ENCODE peak calls at places on chromosome 9, in four cellular contexts. B is endothelial cell, N is PC-3, F is GM12864. H is an unnamed sample.

GRCh38 chr9:108217601-108218190 is 638.1 kb downstream of the ACTL7B start:
- DNase-seq in B (no peak), N (no peak), F (no peak), H (no peak)

GRCh38 chr9:89243296-89244061 is 64.9 kb upstream of the SHC3 start:
- DNase-seq in B (no peak), N (no peak), F (no peak), H (no peak)

GRCh38 chr9:135478858-135479468 is 619 bp upstream of the PPP1R26 start:
- DNase-seq in B (peak; percentile 37), N (peak; percentile 45), F (no peak), H (no peak)

GRCh38 chr9:133956520-133957076 is 35.5 kb downstream of the VAV2 start:
- DNase-seq in B (peak; percentile 45), N (no peak), F (no peak), H (no peak)

GRCh38 chr9:133763272-133764183 is 25.4 kb upstream of the SARDH start:
- DNase-seq in B (no peak), N (no peak), F (no peak), H (no peak)

GRCh38 chr9:3773661-3774060 is 247.9 kb upstream of the RFX3 start:
- DNase-seq in B (no peak), N (no peak), F (no peak), H (no peak)

GRCh38 chr9:109894921-109895758 is 115.1 kb downstream of the PALM2AKAP2 start:
- DNase-seq in B (no peak), N (peak; percentile 12), F (no peak), H (peak; percentile 33)

GRCh38 chr9:14766299-14766698 is 43.8 kb upstream of the CER1 start:
- DNase-seq in B (no peak), N (no peak), F (no peak), H (no peak)

GRCh38 chr9:34675048-34675714 is 12.7 kb upstream of the CCL27 start:
- DNase-seq in B (peak; percentile 89), N (peak; percentile 72), F (no peak), H (peak; percentile 72)

GRCh38 chr9:38296853-38297252 is 95.6 kb upstream of the ALDH1B1 start:
- DNase-seq in B (no peak), N (no peak), F (no peak), H (no peak)

GRCh38 chr9:3768698-3769458 is 243.1 kb upstream of the RFX3 start:
- DNase-seq in B (no peak), N (no peak), F (no peak), H (no peak)

GRCh38 chr9:123401879-123402513 is 46.0 kb downstream of the CRB2 start:
- DNase-seq in B (peak; percentile 60), N (peak; percentile 49), F (peak; percentile 8), H (peak; percentile 66)

GRCh38 chr9:113772121-113772885 is 103.8 kb upstream of the ZNF618 start:
- DNase-seq in B (no peak), N (no peak), F (no peak), H (no peak)

GRCh38 chr9:112752334-112753110 is 2.0 kb downstream of the SNX30 start:
- DNase-seq in B (no peak), N (no peak), F (no peak), H (no peak)

GRCh38 chr9:114271556-114272510 is 51.1 kb upstream of the ORM1 start:
- DNase-seq in B (peak; percentile 63), N (peak; percentile 15), F (no peak), H (no peak)

GRCh38 chr9:88817628-88818027 is 173.6 kb upstream of the S1PR3 start:
- DNase-seq in B (no peak), N (no peak), F (no peak), H (no peak)

GRCh38 chr9:107644774-107645463 is 155.3 kb upstream of the KLF4 start:
- DNase-seq in B (no peak), N (no peak), F (no peak), H (no peak)

GRCh38 chr9:95073042-95073607 is 244.4 kb downstream of the FANCC start:
- DNase-seq in B (peak; percentile 35), N (peak; percentile 29), F (no peak), H (no peak)

GRCh38 chr9:96522371-96522770 is 72.4 kb downstream of the HABP4 start:
- DNase-seq in B (no peak), N (no peak), F (no peak), H (no peak)

GRCh38 chr9:31394040-31394473 is 990.4 kb upstream of the ACO1 start:
- DNase-seq in B (no peak), N (no peak), F (no peak), H (peak; percentile 14)

GRCh38 chr9:83219154-83219923 is 156.4 kb upstream of the RASEF start:
- DNase-seq in B (peak; percentile 80), N (peak; percentile 59), F (no peak), H (peak; percentile 38)

GRCh38 chr9:3509926-3510325 is 15.9 kb downstream of the RFX3 start:
- DNase-seq in B (no peak), N (no peak), F (no peak), H (no peak)

GRCh38 chr9:133276923-133277322 is 1.9 kb upstream of the ABO start:
- DNase-seq in B (no peak), N (no peak), F (no peak), H (no peak)

GRCh38 chr9:74887041-74887980 is at the start of gene TRPM6:
- DNase-seq in B (peak; percentile 64), N (peak; percentile 24), F (no peak), H (no peak)

GRCh38 chr9:126496781-126497667 is 116.7 kb upstream of the LMX1B start:
- DNase-seq in B (no peak), N (no peak), F (no peak), H (no peak)

GRCh38 chr9:80698725-80699124 is 990.6 kb downstream of the TLE1 start:
- DNase-seq in B (no peak), N (peak; percentile 56), F (no peak), H (no peak)

GRCh38 chr9:89983411-89983810 is 378.6 kb downstream of the GADD45G start:
- DNase-seq in B (no peak), N (no peak), F (no peak), H (no peak)

GRCh38 chr9:32258482-32258881 is 126.0 kb upstream of the ACO1 start:
- DNase-seq in B (no peak), N (no peak), F (no peak), H (no peak)

GRCh38 chr9:80146466-80146865 is 574.7 kb downstream of the TLE4 start:
- DNase-seq in B (no peak), N (peak; percentile 13), F (no peak), H (no peak)

GRCh38 chr9:122791872-122792669 is 3.3 kb downstream of the OR5C1 start:
- DNase-seq in B (no peak), N (no peak), F (no peak), H (no peak)

GRCh38 chr9:124259273-124260078 is 1.7 kb downstream of the NEK6 start:
- DNase-seq in B (no peak), N (peak; percentile 91), F (no peak), H (no peak)

GRCh38 chr9:16901589-16901988 is 31.1 kb upstream of the BNC2 start:
- DNase-seq in B (no peak), N (peak; percentile 58), F (no peak), H (no peak)

GRCh38 chr9:76560481-76560891 is 101.5 kb downstream of the GCNT1 start:
- DNase-seq in B (no peak), N (no peak), F (no peak), H (no peak)

GRCh38 chr9:79134654-79135053 is 437.1 kb upstream of the TLE4 start:
- DNase-seq in B (peak; percentile 18), N (peak; percentile 24), F (no peak), H (no peak)

GRCh38 chr9:129720865-129721545 is 31.8 kb downstream of the PTGES start:
- DNase-seq in B (no peak), N (peak; percentile 29), F (no peak), H (no peak)

GRCh38 chr9:129719135-129719534 is 33.7 kb downstream of the PTGES start:
- DNase-seq in B (no peak), N (no peak), F (no peak), H (no peak)

GRCh38 chr9:129717991-129718390 is 34.9 kb downstream of the PTGES start:
- DNase-seq in B (no peak), N (no peak), F (no peak), H (no peak)

GRCh38 chr9:129718647-129719046 is 34.2 kb downstream of the PTGES start:
- DNase-seq in B (no peak), N (no peak), F (no peak), H (no peak)

DNA sequence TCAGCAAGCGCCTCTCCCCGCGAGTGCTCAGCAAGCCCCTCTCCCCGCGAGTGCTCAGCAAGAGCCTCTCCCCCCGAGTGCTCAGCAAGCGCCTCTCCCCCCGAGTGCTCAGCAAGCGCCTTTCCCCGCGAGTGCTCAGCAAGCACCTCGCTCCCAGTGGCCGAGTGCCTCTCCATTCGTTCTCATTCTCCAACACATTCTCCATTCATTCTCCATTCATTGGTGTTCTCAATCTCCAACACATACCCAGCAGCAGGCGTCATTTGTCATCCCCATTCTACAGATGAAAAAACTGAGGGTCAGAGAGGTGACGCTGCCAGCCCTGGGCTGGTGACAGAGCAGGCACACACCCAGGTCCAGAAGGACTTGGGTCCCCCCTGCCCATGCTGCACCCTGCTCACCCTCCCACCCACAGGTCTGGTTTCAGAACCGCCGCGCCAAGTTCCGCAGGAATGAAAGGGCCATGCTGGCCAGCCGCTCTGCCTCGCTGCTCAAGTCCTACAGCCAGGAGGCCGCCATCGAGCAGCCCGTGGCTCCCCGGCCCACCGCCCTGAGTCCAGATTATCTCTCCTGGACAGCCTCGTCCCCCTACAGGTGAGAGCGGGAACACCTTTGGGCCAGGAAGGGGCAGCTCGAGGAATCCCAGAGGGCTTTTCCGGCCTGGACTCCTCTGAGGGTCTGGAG is 32.5 kb downstream of the PTGES start:
- DNase-seq in B (peak; percentile 64), N (peak; percentile 12), F (no peak), H (no peak)
- TF ChIP-seq CTCF in B (peak; percentile 70), N (peak; percentile 53), F (no peak), H (no peak)

GRCh38 chr9:6667633-6668280 is 22.2 kb upstream of the GLDC start:
- DNase-seq in B (no peak), N (peak; percentile 26), F (no peak), H (peak; percentile 52)
- TF ChIP-seq CTCF in B (peak; percentile 74), N (peak; percentile 70), F (peak; percentile 62), H (peak; percentile 49)

GRCh38 chr9:121742923-121743322 is 91.5 kb downstream of the DAB2IP start:
- DNase-seq in B (no peak), N (no peak), F (no peak), H (no peak)

GRCh38 chr9:121744002-121744686 is 92.7 kb downstream of the DAB2IP start:
- DNase-seq in B (no peak), N (peak; percentile 60), F (no peak), H (peak; percentile 67)

GRCh38 chr9:121744687-121745395 is 93.4 kb downstream of the DAB2IP start:
- DNase-seq in B (no peak), N (no peak), F (no peak), H (no peak)

GRCh38 chr9:121745396-121745695 is 93.9 kb downstream of the DAB2IP start:
- DNase-seq in B (no peak), N (no peak), F (no peak), H (no peak)

GRCh38 chr9:121743441-121744001 is 92.1 kb downstream of the DAB2IP start:
- DNase-seq in B (peak; percentile 80), N (peak; percentile 82), F (no peak), H (no peak)
- TF ChIP-seq CTCF in B (no peak), N (no peak), F (no peak), H (no peak)

GRCh38 chr9:136628287-136628686 is 34.4 kb upstream of the EGFL7 start:
- DNase-seq in B (peak; percentile 5), N (no peak), F (no peak), H (no peak)

GRCh38 chr9:136625101-136626065 is 37.3 kb upstream of the EGFL7 start:
- DNase-seq in B (no peak), N (peak; percentile 21), F (no peak), H (no peak)

GRCh38 chr9:136627703-136628102 is 35.0 kb upstream of the EGFL7 start:
- DNase-seq in B (no peak), N (no peak), F (no peak), H (no peak)

GRCh38 chr9:136626066-136626725 is 36.5 kb upstream of the EGFL7 start:
- DNase-seq in B (no peak), N (no peak), F (no peak), H (no peak)

GRCh38 chr9:136626740-136627642 is 35.7 kb upstream of the EGFL7 start:
- DNase-seq in B (peak; percentile 8), N (no peak), F (no peak), H (no peak)
- TF ChIP-seq CTCF in B (peak; percentile 18), N (no peak), F (no peak), H (no peak)